ENCODE peak calls at places on chromosomes 5 and 9, in eight cellular contexts. S is GM12878, D is GM12865, R is colonic mucosa, T is kidney, L is HCT116, H is AG04450, B is small intestine. W is an unnamed sample.

GRCh38 chr9:21434202-21435014 is 5.8 kb upstream of the IFNA1 start:
- DNase-seq in S (no peak), D (peak), R (peak), T (no peak), L (peak), H (peak), B (peak), W (peak)

GRCh38 chr5:139638090-139638735 is 9.9 kb upstream of the CXXC5 start:
- DNase-seq in S (no peak), D (peak), R (peak), T (peak), L (no peak), H (no peak), B (peak), W (peak)

GRCh38 chr5:82297711-82298110 is 19.6 kb upstream of the RPS23 start:
- DNase-seq in S (no peak), D (no peak), R (no peak), T (no peak), L (no peak), H (no peak), B (no peak), W (no peak)

GRCh38 chr5:159441441-159441840 is 111.2 kb upstream of the IL12B start:
- DNase-seq in S (no peak), D (peak), R (no peak), T (peak), L (peak), H (no peak), B (no peak), W (no peak)

GRCh38 chr9:107316795-107317661 is 33.9 kb downstream of the RAD23B start:
- DNase-seq in S (no peak), D (no peak), R (no peak), T (no peak), L (no peak), H (no peak), B (no peak), W (no peak)

GRCh38 chr9:124654431-124654830 is 116.7 kb downstream of the NR6A1 start:
- DNase-seq in S (no peak), D (no peak), R (no peak), T (no peak), L (no peak), H (no peak), B (no peak), W (no peak)

GRCh38 chr5:101393795-101394450 is 490.8 kb upstream of the ST8SIA4 start:
- DNase-seq in S (no peak), D (no peak), R (no peak), T (no peak), L (no peak), H (no peak), B (no peak), W (no peak)

GRCh38 chr9:98488578-98489312 is 220.0 kb downstream of the GABBR2 start:
- DNase-seq in S (no peak), D (no peak), R (no peak), T (no peak), L (no peak), H (peak), B (no peak), W (peak)

GRCh38 chr5:138064526-138064925 is 19.3 kb upstream of the WNT8A start:
- DNase-seq in S (no peak), D (no peak), R (no peak), T (no peak), L (no peak), H (no peak), B (no peak), W (no peak)

GRCh38 chr9:125461501-125462190 is 200.0 kb downstream of the GAPVD1 start:
- DNase-seq in S (no peak), D (no peak), R (no peak), T (no peak), L (no peak), H (no peak), B (no peak), W (no peak)

GRCh38 chr5:4661326-4661725 is 478.8 kb upstream of the ADAMTS16 start:
- DNase-seq in S (no peak), D (no peak), R (no peak), T (no peak), L (no peak), H (no peak), B (no peak), W (no peak)

GRCh38 chr5:36311967-36312366 is 10.3 kb upstream of the RANBP3L start:
- DNase-seq in S (no peak), D (no peak), R (no peak), T (no peak), L (no peak), H (no peak), B (no peak), W (no peak)

GRCh38 chr5:157665467-157666085 is 5.8 kb upstream of the C5orf52 start:
- DNase-seq in S (no peak), D (no peak), R (no peak), T (no peak), L (peak), H (peak), B (no peak), W (no peak)

GRCh38 chr9:124032247-124032646 is 20.7 kb downstream of the LHX2 start:
- DNase-seq in S (no peak), D (no peak), R (no peak), T (peak), L (no peak), H (no peak), B (no peak), W (no peak)

GRCh38 chr9:113624721-113625120 is 161.2 kb downstream of the RGS3 start:
- DNase-seq in S (no peak), D (no peak), R (no peak), T (no peak), L (no peak), H (no peak), B (no peak), W (no peak)

GRCh38 chr5:109880907-109881685 is 191.4 kb downstream of the MAN2A1 start:
- DNase-seq in S (no peak), D (no peak), R (no peak), T (no peak), L (no peak), H (no peak), B (no peak), W (no peak)

GRCh38 chr5:112551437-112552018 is 132.5 kb upstream of the EPB41L4A start:
- DNase-seq in S (no peak), D (peak), R (peak), T (no peak), L (peak), H (peak), B (peak), W (peak)

GRCh38 chr5:980941-981340 is 27.7 kb upstream of the NKD2 start:
- DNase-seq in S (no peak), D (no peak), R (no peak), T (no peak), L (no peak), H (no peak), B (no peak), W (no peak)

GRCh38 chr9:71518045-71518888 is 250.0 kb downstream of the CEMIP2 start:
- DNase-seq in S (no peak), D (no peak), R (no peak), T (no peak), L (no peak), H (no peak), B (no peak), W (no peak)

GRCh38 chr5:72436796-72437471 is 70.3 kb downstream of the ZNF366 start:
- DNase-seq in S (no peak), D (no peak), R (no peak), T (no peak), L (no peak), H (no peak), B (no peak), W (no peak)

GRCh38 chr9:70422371-70423043 is 8.1 kb upstream of the KLF9 start:
- DNase-seq in S (no peak), D (no peak), R (no peak), T (no peak), L (no peak), H (no peak), B (no peak), W (no peak)

GRCh38 chr9:136309101-136309801 is 5.4 kb upstream of the CCDC187 start:
- DNase-seq in S (peak), D (peak), R (no peak), T (peak), L (no peak), H (no peak), B (no peak), W (no peak)

GRCh38 chr9:27356446-27356845 is 59.5 kb upstream of the EQTN start:
- DNase-seq in S (no peak), D (no peak), R (no peak), T (no peak), L (no peak), H (no peak), B (no peak), W (no peak)

GRCh38 chr9:114746591-114746990 is 59.2 kb downstream of the TNFSF15 start:
- DNase-seq in S (no peak), D (no peak), R (no peak), T (no peak), L (no peak), H (no peak), B (no peak), W (no peak)

GRCh38 chr5:177387405-177387804 is 3.2 kb downstream of the SLC34A1 start:
- DNase-seq in S (no peak), D (no peak), R (no peak), T (no peak), L (no peak), H (no peak), B (no peak), W (no peak)

GRCh38 chr9:3804148-3804547 is 278.3 kb upstream of the RFX3 start:
- DNase-seq in S (no peak), D (no peak), R (no peak), T (no peak), L (no peak), H (no peak), B (no peak), W (no peak)

GRCh38 chr9:86792136-86792535 is 155.2 kb downstream of the GAS1 start:
- DNase-seq in S (no peak), D (no peak), R (no peak), T (no peak), L (peak), H (no peak), B (peak), W (no peak)

GRCh38 chr5:68534131-68534940 is 318.8 kb downstream of the PIK3R1 start:
- DNase-seq in S (no peak), D (no peak), R (peak), T (peak), L (no peak), H (no peak), B (peak), W (peak)

GRCh38 chr5:25119654-25120053 is 474.9 kb upstream of the CDH10 start:
- DNase-seq in S (no peak), D (no peak), R (no peak), T (no peak), L (no peak), H (no peak), B (no peak), W (peak)

GRCh38 chr5:135952683-135953082 is 2.1 kb downstream of the LECT2 start:
- DNase-seq in S (no peak), D (no peak), R (no peak), T (no peak), L (no peak), H (no peak), B (no peak), W (no peak)

GRCh38 chr5:87404359-87404758 is 8.4 kb downstream of the CCNH start:
- DNase-seq in S (no peak), D (no peak), R (no peak), T (no peak), L (no peak), H (no peak), B (no peak), W (no peak)

GRCh38 chr5:61768692-61769281 is 436.7 kb downstream of the ZSWIM6 start:
- DNase-seq in S (no peak), D (peak), R (peak), T (no peak), L (peak), H (no peak), B (peak), W (no peak)

GRCh38 chr9:130497139-130497538 is 52.4 kb downstream of the ASS1 start:
- DNase-seq in S (no peak), D (no peak), R (no peak), T (no peak), L (no peak), H (no peak), B (no peak), W (no peak)

GRCh38 chr5:16427572-16427971 is 38.0 kb downstream of the ZNF622 start:
- DNase-seq in S (no peak), D (no peak), R (no peak), T (no peak), L (no peak), H (no peak), B (no peak), W (no peak)

GRCh38 chr5:77101298-77101697 is 14.2 kb upstream of the ZBED3 start:
- DNase-seq in S (no peak), D (no peak), R (no peak), T (no peak), L (no peak), H (peak), B (no peak), W (no peak)

GRCh38 chr5:160726721-160727120 is 125.3 kb downstream of the ATP10B start:
- DNase-seq in S (no peak), D (no peak), R (no peak), T (no peak), L (no peak), H (no peak), B (no peak), W (no peak)

GRCh38 chr5:39533749-39534148 is 109.0 kb upstream of the DAB2 start:
- DNase-seq in S (no peak), D (no peak), R (no peak), T (no peak), L (no peak), H (no peak), B (no peak), W (no peak)

GRCh38 chr5:14444988-14445387 is 136.6 kb upstream of the OTULINL start:
- DNase-seq in S (no peak), D (no peak), R (peak), T (no peak), L (no peak), H (no peak), B (no peak), W (no peak)

GRCh38 chr5:167171056-167171455 is 1120.4 kb upstream of the WWC1 start:
- DNase-seq in S (no peak), D (no peak), R (no peak), T (no peak), L (no peak), H (no peak), B (peak), W (no peak)

GRCh38 chr5:134463991-134464760 is 52.5 kb upstream of the CDKN2AIPNL start:
- DNase-seq in S (no peak), D (no peak), R (no peak), T (peak), L (no peak), H (no peak), B (no peak), W (no peak)

GRCh38 chr5:134465856-134466240 is 54.2 kb upstream of the CDKN2AIPNL start:
- DNase-seq in S (no peak), D (peak), R (peak), T (peak), L (peak), H (peak), B (peak), W (no peak)

GRCh38 chr5:134467231-134467630 is 55.5 kb upstream of the CDKN2AIPNL start:
- DNase-seq in S (no peak), D (no peak), R (no peak), T (peak), L (no peak), H (no peak), B (no peak), W (no peak)

GRCh38 chr5:134464988-134465855 is 53.5 kb upstream of the CDKN2AIPNL start:
- DNase-seq in S (peak), D (no peak), R (peak), T (peak), L (no peak), H (no peak), B (peak), W (no peak)

GRCh38 chr5:134466241-134467069 is 54.8 kb upstream of the CDKN2AIPNL start:
- DNase-seq in S (no peak), D (peak), R (peak), T (peak), L (peak), H (no peak), B (peak), W (no peak)
- H3K4me3 ChIP-seq in S (peak), D (peak), R (peak), T (peak), L (peak), H (peak), B (peak), W (peak)

GRCh38 chr9:37201581-37201980 is 81.2 kb downstream of the ZCCHC7 start:
- DNase-seq in S (no peak), D (no peak), R (no peak), T (no peak), L (no peak), H (no peak), B (no peak), W (no peak)

GRCh38 chr9:37198034-37198718 is 77.8 kb downstream of the ZCCHC7 start:
- DNase-seq in S (no peak), D (no peak), R (no peak), T (no peak), L (no peak), H (no peak), B (no peak), W (no peak)

GRCh38 chr9:37198831-37199230 is 78.5 kb downstream of the ZCCHC7 start:
- DNase-seq in S (no peak), D (peak), R (no peak), T (no peak), L (no peak), H (no peak), B (no peak), W (no peak)

GRCh38 chr9:37200572-37201005 is 80.2 kb downstream of the ZCCHC7 start:
- DNase-seq in S (no peak), D (no peak), R (no peak), T (no peak), L (no peak), H (no peak), B (no peak), W (no peak)

DNA sequence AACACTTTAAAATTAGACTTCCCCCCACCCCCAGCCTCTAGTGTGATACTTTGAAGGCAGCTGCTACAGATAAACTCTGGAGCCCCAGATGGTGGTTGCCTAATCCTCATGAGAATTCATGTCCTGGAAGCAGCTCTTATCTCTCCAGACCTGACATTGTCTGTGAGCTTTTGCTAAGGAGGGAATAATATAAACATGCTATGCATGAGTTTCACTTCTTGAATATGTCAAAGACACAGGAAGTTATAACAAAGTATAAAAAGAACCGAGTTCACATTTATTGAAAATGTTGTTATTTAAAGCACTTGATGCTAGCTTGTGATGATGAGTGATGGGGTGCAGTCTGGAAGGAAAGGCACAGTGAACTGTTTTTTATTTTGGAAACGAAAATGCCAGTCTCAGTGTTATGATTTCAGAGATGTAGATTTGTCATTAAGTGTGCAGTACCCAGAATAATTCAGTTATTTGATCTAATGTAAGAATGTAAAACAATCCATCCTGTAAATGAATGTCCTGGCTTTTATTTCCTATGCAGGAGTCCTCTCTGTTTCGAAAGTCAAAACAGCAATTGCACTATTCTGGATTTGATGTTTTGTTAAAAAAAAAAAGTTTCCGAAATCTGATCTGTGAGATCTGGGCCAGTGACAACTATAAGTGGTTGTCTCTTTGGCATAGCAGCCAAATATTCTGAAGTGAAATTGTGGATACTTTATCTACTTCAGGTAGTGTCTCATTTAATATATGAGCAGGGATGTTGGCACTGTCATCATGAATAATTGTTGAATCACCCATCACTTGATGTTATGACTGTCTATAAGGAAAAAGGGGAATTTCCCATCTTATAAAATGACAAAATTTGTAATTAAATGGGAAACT is 77.0 kb downstream of the ZCCHC7 start:
- DNase-seq in S (peak), D (peak), R (no peak), T (no peak), L (no peak), H (no peak), B (no peak), W (no peak)
- H3K4me3 ChIP-seq in S (no peak), D (peak), R (no peak), T (no peak), L (no peak), H (no peak), B (no peak), W (no peak)

DNA sequence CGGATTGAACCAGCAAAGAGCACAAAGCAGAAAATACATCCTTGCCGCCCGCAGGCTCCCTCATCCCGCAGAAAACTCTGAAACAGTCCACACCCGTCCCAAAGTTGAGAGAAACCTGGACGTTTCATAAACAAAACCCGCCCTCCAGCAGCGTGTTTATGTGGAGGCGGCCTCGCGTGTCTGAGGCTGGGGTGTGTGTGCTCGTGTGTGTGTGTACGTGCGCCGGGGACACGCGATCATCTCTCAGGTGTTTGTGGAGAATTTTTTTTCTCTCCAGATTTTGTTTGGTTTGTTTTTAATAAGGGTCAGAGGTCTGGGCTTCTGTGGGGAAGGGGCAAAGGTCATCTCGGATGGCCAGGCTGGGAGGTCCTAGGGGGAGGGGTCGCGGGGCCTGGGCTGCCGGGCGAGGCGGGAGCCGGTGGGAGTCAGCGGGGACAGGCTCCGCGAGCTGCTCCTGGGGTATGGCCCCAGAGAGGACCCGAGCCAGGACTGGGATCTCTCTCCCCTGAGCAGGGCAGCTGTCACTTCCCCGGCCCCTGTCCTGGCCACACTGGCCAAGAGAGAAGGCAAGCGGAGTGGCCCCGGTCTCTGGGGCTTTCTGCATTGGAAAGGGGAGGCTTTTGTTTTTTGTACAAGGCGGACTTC is 206.4 kb downstream of the C9orf50 start:
- DNase-seq in S (no peak), D (no peak), R (peak), T (peak), L (no peak), H (no peak), B (no peak), W (no peak)
- H3K4me3 ChIP-seq in S (peak), D (peak), R (peak), T (no peak), L (peak), H (peak), B (peak), W (peak)

GRCh38 chr9:37029776-37030590 is 4.1 kb downstream of the PAX5 start:
- DNase-seq in S (no peak), D (no peak), R (no peak), T (no peak), L (no peak), H (no peak), B (no peak), W (no peak)

GRCh38 chr9:37030591-37030939 is 3.5 kb downstream of the PAX5 start:
- DNase-seq in S (no peak), D (peak), R (no peak), T (no peak), L (no peak), H (no peak), B (no peak), W (no peak)

GRCh38 chr9:37028425-37029031 is 5.5 kb downstream of the PAX5 start:
- DNase-seq in S (no peak), D (peak), R (no peak), T (no peak), L (no peak), H (no peak), B (no peak), W (no peak)

GRCh38 chr9:37027582-37028424 is 6.3 kb downstream of the PAX5 start:
- DNase-seq in S (peak), D (peak), R (peak), T (peak), L (peak), H (peak), B (peak), W (peak)

DNA sequence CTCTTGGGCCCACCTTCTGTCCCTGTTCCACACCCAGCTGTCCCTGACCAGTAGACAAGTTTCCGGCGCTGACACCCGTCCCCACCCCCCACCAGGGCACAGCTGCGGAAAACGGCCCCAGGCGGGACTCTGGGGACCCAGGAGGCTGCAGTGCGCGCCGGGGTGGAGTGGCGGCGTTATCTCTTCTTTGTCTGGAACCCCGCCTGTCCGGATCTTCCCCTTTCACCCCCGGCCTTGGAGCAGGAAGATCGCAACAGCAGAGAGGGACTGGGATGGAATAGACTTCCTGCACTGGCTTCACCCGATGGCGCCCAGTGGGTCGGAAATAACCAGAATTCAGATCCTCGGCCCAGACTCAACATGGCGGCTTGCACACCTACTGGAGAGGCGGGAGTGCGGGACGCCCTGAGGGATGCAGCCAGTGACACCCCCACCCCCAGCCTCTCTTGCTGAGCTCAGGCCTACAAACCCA is 4.7 kb downstream of the PAX5 start:
- DNase-seq in S (no peak), D (peak), R (no peak), T (no peak), L (no peak), H (no peak), B (no peak), W (no peak)
- H3K4me3 ChIP-seq in S (peak), D (peak), R (no peak), T (no peak), L (no peak), H (no peak), B (no peak), W (no peak)

W was measured in LNCaP clone FGC.